ENCODE peak calls at places on chromosomes 16 and 17, in nine cellular contexts. C is H9; E is hypothalamus; A is ELF-1; K is SW480; T is stimulated activated CD4-positive, alpha-beta T cell treated with anti-CD3 and anti-CD28 coated beads, Interleukin-15, amount 100 ng/mL, for 48 hours; I is left lung; R is neuronal stem cell; D is NCI-H1092 treated with DMSO at 0.1 percent for 48 hours. N is an unnamed sample.
A peak's percentile ranks its signal among the peaks of the same experiment; 100 is the strongest.

GRCh38 chr16:20734782-20735181 is 6.8 kb downstream of the THUMPD1 start:
- DNase-seq in D (no peak), T (no peak), E (no peak), I (no peak), R (no peak), A (no peak), C (no peak), K (no peak), N (no peak)

GRCh38 chr17:52157161-52157560 is 1.4 kb downstream of the CA10 start:
- DNase-seq in T (no peak), C (peak; percentile 48), D (no peak), E (no peak), K (no peak), R (no peak), I (no peak), A (no peak), N (no peak)

GRCh38 chr17:40069751-40070643 is 7.2 kb downstream of the THRA start:
- DNase-seq in I (no peak), T (no peak), A (no peak), D (peak; percentile 74), C (peak; percentile 39), K (peak; percentile 89), E (no peak), R (no peak), N (no peak)

GRCh38 chr17:40496170-40496569 is 5.3 kb downstream of the TNS4 start:
- DNase-seq in T (no peak), R (no peak), E (no peak), C (no peak), I (no peak), K (no peak), A (no peak), D (no peak), N (no peak)

GRCh38 chr16:76539609-76540008 is 262.4 kb downstream of the CNTNAP4 start:
- DNase-seq in T (no peak), R (no peak), D (no peak), I (no peak), K (no peak), A (no peak), E (no peak), C (no peak), N (no peak)

GRCh38 chr16:72312862-72313261 is 140.9 kb upstream of the PMFBP1 start:
- DNase-seq in R (no peak), D (no peak), T (no peak), I (no peak), A (no peak), K (no peak), C (no peak), E (no peak), N (no peak)

GRCh38 chr16:57667526-57668258 is 414 bp upstream of the ADGRG3 start:
- DNase-seq in T (no peak), C (peak; percentile 57), D (no peak), A (peak; percentile 51), I (peak; percentile 80), K (no peak), E (no peak), R (no peak), N (no peak)

GRCh38 chr16:70593544-70593943 is 52.8 kb upstream of the IL34 start:
- DNase-seq in D (no peak), T (no peak), A (no peak), I (no peak), R (no peak), K (no peak), E (no peak), C (no peak), N (no peak)

GRCh38 chr17:78268960-78269892 is 37.8 kb downstream of the TMEM235 start:
- DNase-seq in K (no peak), R (no peak), D (peak; percentile 6), C (peak; percentile 79), E (no peak), I (no peak), A (peak; percentile 64), T (no peak), N (no peak)

N was measured in DMS79.